ENCODE peak calls at places on chromosomes 5 and 9, in seven cellular contexts. K is HFFc6, H is astrocyte of the spinal cord, Z is progenitor cell of endocrine pancreas, M is coronary artery, E is psoas muscle, F is choroid plexus epithelial cell. Y is an unnamed sample.

GRCh38 chr9:115292584-115293271 is 174.8 kb upstream of the TNC start:
- DNase-seq in K (no peak), E (no peak), F (no peak), H (no peak), M (no peak), Z (no peak), Y (no peak)

GRCh38 chr5:67268233-67269011 is 71.8 kb upstream of the CD180 start:
- DNase-seq in Z (no peak), K (peak; percentile 88), F (peak; percentile 99), M (peak; percentile 88), H (peak; percentile 99), E (peak; percentile 84), Y (no peak)

GRCh38 chr5:161096006-161096405 is 244.0 kb upstream of the ATP10B start:
- DNase-seq in E (no peak), M (no peak), K (no peak), F (no peak), H (no peak), Z (no peak), Y (peak; percentile 28)

GRCh38 chr5:134466241-134467069 is 54.8 kb upstream of the CDKN2AIPNL start:
- DNase-seq in H (peak; percentile 96), K (peak; percentile 72), M (peak; percentile 98), E (peak; percentile 100), Z (no peak), F (peak; percentile 97), Y (peak; percentile 88)

GRCh38 chr9:89529243-89530030 is 31.5 kb upstream of the SEMA4D start:
- DNase-seq in F (no peak), K (no peak), M (no peak), Z (no peak), E (no peak), H (no peak), Y (no peak)

GRCh38 chr5:34712565-34712964 is 56.4 kb downstream of the RAI14 start:
- DNase-seq in Z (no peak), F (no peak), E (no peak), M (no peak), H (no peak), K (no peak), Y (no peak)

GRCh38 chr5:37915078-37915736 is 75.4 kb upstream of the GDNF start:
- DNase-seq in F (peak; percentile 2), K (no peak), E (no peak), M (no peak), H (peak; percentile 13), Z (no peak), Y (no peak)

GRCh38 chr5:148740966-148741742 is 85.3 kb upstream of the ADRB2 start:
- DNase-seq in F (peak; percentile 83), M (no peak), Z (no peak), E (no peak), K (peak; percentile 79), H (peak; percentile 79), Y (peak; percentile 44)

GRCh38 chr5:115979628-115980041 is 17.4 kb downstream of the LVRN start:
- DNase-seq in K (peak; percentile 65), F (peak; percentile 81), M (no peak), E (no peak), H (no peak), Z (no peak), Y (no peak)

GRCh38 chr5:135369952-135370351 is 29.1 kb downstream of the MACROH2A1 start:
- DNase-seq in M (no peak), K (no peak), E (no peak), H (no peak), Z (no peak), F (no peak), Y (no peak)

GRCh38 chr5:136040746-136041415 is 12.1 kb downstream of the TGFBI start:
- DNase-seq in F (no peak), E (no peak), K (no peak), H (no peak), M (no peak), Z (no peak), Y (peak; percentile 79)

GRCh38 chr9:13948037-13948436 is 365.9 kb downstream of the NFIB start:
- DNase-seq in K (no peak), H (peak; percentile 47), E (no peak), M (no peak), Z (no peak), F (peak; percentile 58), Y (no peak)

GRCh38 chr9:132443951-132444615 is 34.1 kb downstream of the CFAP77 start:
- DNase-seq in E (no peak), M (no peak), H (no peak), K (no peak), F (no peak), Z (no peak), Y (no peak)

GRCh38 chr5:177478711-177479646 is 5.5 kb upstream of the DBN1 start:
- DNase-seq in K (no peak), M (peak; percentile 95), E (peak; percentile 94), Z (no peak), H (peak; percentile 39), F (peak; percentile 56), Y (no peak)

GRCh38 chr9:36793277-36793676 is 220.6 kb downstream of the MELK start:
- DNase-seq in Z (no peak), E (no peak), M (no peak), F (no peak), H (no peak), K (no peak), Y (no peak)

GRCh38 chr5:143021595-143021994 is 251.4 kb downstream of the ARHGAP26 start:
- DNase-seq in E (no peak), M (no peak), H (no peak), F (no peak), K (no peak), Z (no peak), Y (no peak)

GRCh38 chr9:21689851-21690250 is 112.6 kb upstream of the MTAP start:
- DNase-seq in M (no peak), H (peak; percentile 7), E (no peak), F (peak; percentile 49), K (no peak), Z (no peak), Y (no peak)

GRCh38 chr9:112361602-112362001 is 18.3 kb upstream of the HSDL2 start:
- DNase-seq in K (peak; percentile 48), H (peak; percentile 65), Z (no peak), E (no peak), M (no peak), F (peak; percentile 66), Y (peak; percentile 12)

GRCh38 chr9:137146527-137146918 is 7.6 kb downstream of the GRIN1 start:
- DNase-seq in M (no peak), Z (no peak), F (no peak), K (no peak), E (no peak), H (no peak), Y (no peak)

GRCh38 chr5:146048994-146049703 is 56.2 kb downstream of the PLAC8L1 start:
- DNase-seq in M (no peak), H (peak; percentile 79), K (peak; percentile 70), Z (peak; percentile 41), E (no peak), F (peak; percentile 91), Y (peak; percentile 78)

GRCh38 chr9:14433293-14433818 is 119.4 kb upstream of the NFIB start:
- DNase-seq in M (no peak), K (no peak), H (no peak), Z (no peak), F (peak; percentile 23), E (no peak), Y (no peak)

GRCh38 chr5:64156276-64156675 is 9.4 kb upstream of the RNF180 start:
- DNase-seq in K (no peak), Z (no peak), F (no peak), H (no peak), M (no peak), E (no peak), Y (no peak)

GRCh38 chr9:114375386-114375785 is 12.4 kb downstream of the AKNA start:
- DNase-seq in M (no peak), K (no peak), E (no peak), Z (no peak), H (no peak), F (no peak), Y (no peak)

GRCh38 chr5:142977363-142978051 is 207.3 kb downstream of the ARHGAP26 start:
- DNase-seq in E (no peak), M (no peak), K (peak; percentile 89), H (peak; percentile 90), F (peak; percentile 98), Z (no peak), Y (no peak)

DNA sequence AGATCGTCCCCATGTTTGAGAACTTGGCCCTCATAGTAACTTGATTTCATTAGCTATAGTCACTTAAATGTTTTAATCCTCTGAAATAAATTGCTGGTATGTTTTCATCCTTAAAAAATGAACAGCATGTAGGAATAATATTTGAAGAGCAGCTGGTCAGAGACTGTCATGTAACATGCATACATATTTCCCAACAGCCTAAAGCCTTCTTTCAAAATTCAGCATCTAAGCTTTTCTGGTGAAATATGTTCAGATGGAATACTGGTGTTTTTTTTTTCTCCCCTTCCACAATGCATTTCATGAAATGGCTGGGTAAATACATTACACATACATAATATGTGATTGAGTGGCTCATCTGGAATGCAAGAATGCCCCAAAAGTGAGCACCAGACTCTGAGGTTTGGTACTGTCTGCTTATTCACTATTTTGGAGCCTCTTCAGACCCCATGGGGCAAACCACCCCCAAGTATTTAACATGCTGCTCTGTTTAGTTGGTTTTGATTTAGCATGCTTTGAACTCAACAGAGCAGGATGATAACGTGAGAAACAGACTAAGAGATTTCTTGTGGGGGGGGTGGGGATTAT is 94.0 kb downstream of the SMARCA2 start:
- DNase-seq in Z (no peak), E (no peak), M (no peak), F (peak; percentile 47), H (peak; percentile 70), K (peak; percentile 44), Y (no peak)
- TF ChIP-seq CTCF in Z (no peak), E (no peak), M (no peak), F (no peak), H (no peak), K (no peak), Y (no peak)

GRCh38 chr5:106739127-106739526 is 931.6 kb downstream of the EFNA5 start:
- DNase-seq in F (no peak), E (no peak), M (no peak), Z (no peak), H (no peak), K (no peak), Y (no peak)
- TF ChIP-seq CTCF in F (no peak), E (no peak), M (no peak), Z (no peak), H (no peak), K (no peak), Y (no peak)

GRCh38 chr5:93299596-93300308 is 281.3 kb downstream of the NR2F1-AS1 start:
- DNase-seq in H (peak; percentile 81), Z (no peak), F (peak; percentile 55), M (no peak), E (no peak), K (no peak), Y (no peak)
- TF ChIP-seq CTCF in H (no peak), Z (no peak), F (no peak), M (no peak), E (no peak), K (no peak), Y (no peak)

GRCh38 chr9:73162987-73163763 is 11.5 kb downstream of the ANXA1 start:
- DNase-seq in E (no peak), M (no peak), K (no peak), H (no peak), F (no peak), Z (no peak), Y (no peak)
- TF ChIP-seq CTCF in E (no peak), M (no peak), K (peak; percentile 28), H (no peak), F (peak; percentile 17), Z (peak; percentile 25), Y (no peak)

GRCh38 chr5:124021066-124021641 is 509.2 kb downstream of the CSNK1G3 start:
- DNase-seq in K (no peak), Z (no peak), F (peak; percentile 9), M (no peak), H (no peak), E (no peak), Y (no peak)
- TF ChIP-seq CTCF in K (peak; percentile 25), Z (no peak), F (peak; percentile 14), M (no peak), H (no peak), E (no peak), Y (no peak)

Y was measured in Calu3.